ENCODE peak calls at places on chromosomes 7 and 10, in four cellular contexts. C, Z, P and T are unnamed samples.

GRCh38 chr7:121006731-121007315 is 18.3 kb downstream of the CPED1 start:
- DNase-seq in C (peak; percentile 33), Z (no peak), P (no peak), T (no peak)

GRCh38 chr10:1942478-1942877 is 205.2 kb upstream of the ADARB2 start:
- DNase-seq in C (no peak), Z (no peak), P (no peak), T (no peak)

GRCh38 chr10:78520737-78521430 is 487.2 kb downstream of the RPS24 start:
- DNase-seq in C (no peak), Z (no peak), P (no peak), T (no peak)

GRCh38 chr7:92644406-92645113 is 54.4 kb upstream of the FAM133B start:
- DNase-seq in C (peak; percentile 59), Z (no peak), P (no peak), T (no peak)

GRCh38 chr10:78921906-78922305 is 146.9 kb upstream of the ZMIZ1 start:
- DNase-seq in C (no peak), Z (no peak), P (no peak), T (peak; percentile 23)

GRCh38 chr7:130881091-130881798 is 147.2 kb upstream of the KLF14 start:
- DNase-seq in C (peak; percentile 46), Z (no peak), P (no peak), T (no peak)

GRCh38 chr7:109751241-109751640 is 1181.6 kb downstream of the DNAJB9 start:
- DNase-seq in C (peak; percentile 39), Z (no peak), P (no peak), T (no peak)

GRCh38 chr10:27618036-27618615 is 114.0 kb downstream of the RAB18 start:
- DNase-seq in C (no peak), Z (no peak), P (no peak), T (no peak)

GRCh38 chr10:35384265-35384868 is 48.1 kb downstream of the CCNY start:
- DNase-seq in C (peak; percentile 48), Z (no peak), P (no peak), T (no peak)

GRCh38 chr10:93150289-93150688 is 76.6 kb downstream of the CYP26A1 start:
- DNase-seq in C (peak; percentile 35), Z (no peak), P (no peak), T (no peak)

GRCh38 chr7:70856889-70857511 is 274.9 kb upstream of the GALNT17 start:
- DNase-seq in C (peak; percentile 69), Z (no peak), P (peak; percentile 68), T (peak; percentile 82)

GRCh38 chr7:120060283-120060682 is 212.7 kb upstream of the KCND2 start:
- DNase-seq in C (peak; percentile 26), Z (no peak), P (no peak), T (no peak)

GRCh38 chr10:22505923-22506685 is 160.8 kb downstream of the SPAG6 start:
- DNase-seq in C (peak; percentile 72), Z (peak; percentile 23), P (peak; percentile 34), T (no peak)

GRCh38 chr10:130232361-130233360 is 96.5 kb downstream of the GLRX3 start:
- DNase-seq in C (no peak), Z (no peak), P (peak; percentile 17), T (peak; percentile 48)

GRCh38 chr7:51129527-51130472 is 186.8 kb downstream of the COBL start:
- DNase-seq in C (no peak), Z (no peak), P (no peak), T (no peak)

GRCh38 chr7:36048141-36048901 is 104.7 kb upstream of the EEPD1 start:
- DNase-seq in C (peak; percentile 86), Z (peak; percentile 97), P (no peak), T (no peak)

GRCh38 chr10:59391060-59391459 is 28.7 kb upstream of the FAM13C start:
- DNase-seq in C (no peak), Z (no peak), P (no peak), T (no peak)

GRCh38 chr10:18140149-18140956 is at the start of gene CACNB2:
- DNase-seq in C (peak; percentile 81), Z (no peak), P (no peak), T (peak; percentile 72)

GRCh38 chr10:1240341-1240775 is 184.2 kb downstream of the WDR37 start:
- DNase-seq in C (no peak), Z (no peak), P (no peak), T (no peak)

GRCh38 chr7:5695709-5696345 is 85.6 kb downstream of the RNF216 start:
- DNase-seq in C (peak; percentile 87), Z (no peak), P (no peak), T (no peak)

GRCh38 chr10:48926255-48926654 is 13.4 kb downstream of the LRRC18 start:
- DNase-seq in C (no peak), Z (no peak), P (no peak), T (no peak)

GRCh38 chr10:99966306-99966705 is 43.4 kb downstream of the DNMBP start:
- DNase-seq in C (peak; percentile 85), Z (peak; percentile 71), P (no peak), T (no peak)

GRCh38 chr7:42104694-42105093 is 132.3 kb downstream of the GLI3 start:
- DNase-seq in C (no peak), Z (no peak), P (no peak), T (no peak)

GRCh38 chr7:24138366-24138765 is 145.6 kb upstream of the NPY start:
- DNase-seq in C (no peak), Z (no peak), P (no peak), T (no peak)

GRCh38 chr10:93993782-93994668 is at the start of gene PLCE1:
- DNase-seq in C (peak; percentile 68), Z (no peak), P (peak; percentile 70), T (peak; percentile 82)

GRCh38 chr7:36055207-36055606 is 97.8 kb upstream of the EEPD1 start:
- DNase-seq in C (no peak), Z (no peak), P (no peak), T (no peak)

GRCh38 chr7:45659496-45660139 is 85.5 kb downstream of the ADCY1 start:
- DNase-seq in C (no peak), Z (no peak), P (peak; percentile 20), T (no peak)

GRCh38 chr10:12530017-12530416 is 180.7 kb downstream of the CAMK1D start:
- DNase-seq in C (no peak), Z (no peak), P (no peak), T (no peak)

GRCh38 chr10:49734676-49735075 is 27.4 kb downstream of the OGDHL start:
- DNase-seq in C (no peak), Z (no peak), P (peak; percentile 17), T (no peak)

GRCh38 chr10:1101946-1102345 is 45.8 kb downstream of the WDR37 start:
- DNase-seq in C (no peak), Z (no peak), P (no peak), T (no peak)

GRCh38 chr10:57972783-57973182 is 294.9 kb downstream of the IPMK start:
- DNase-seq in C (peak; percentile 70), Z (no peak), P (no peak), T (no peak)

GRCh38 chr10:14380746-14381145 is 50.0 kb upstream of the FRMD4A start:
- DNase-seq in C (no peak), Z (no peak), P (no peak), T (no peak)

GRCh38 chr10:90148121-90148855 is 446.9 kb downstream of the KIF20B start:
- DNase-seq in C (peak; percentile 67), Z (no peak), P (no peak), T (no peak)

GRCh38 chr7:110407706-110408105 is 683.2 kb upstream of the LRRN3 start:
- DNase-seq in C (peak; percentile 17), Z (no peak), P (no peak), T (no peak)

DNA sequence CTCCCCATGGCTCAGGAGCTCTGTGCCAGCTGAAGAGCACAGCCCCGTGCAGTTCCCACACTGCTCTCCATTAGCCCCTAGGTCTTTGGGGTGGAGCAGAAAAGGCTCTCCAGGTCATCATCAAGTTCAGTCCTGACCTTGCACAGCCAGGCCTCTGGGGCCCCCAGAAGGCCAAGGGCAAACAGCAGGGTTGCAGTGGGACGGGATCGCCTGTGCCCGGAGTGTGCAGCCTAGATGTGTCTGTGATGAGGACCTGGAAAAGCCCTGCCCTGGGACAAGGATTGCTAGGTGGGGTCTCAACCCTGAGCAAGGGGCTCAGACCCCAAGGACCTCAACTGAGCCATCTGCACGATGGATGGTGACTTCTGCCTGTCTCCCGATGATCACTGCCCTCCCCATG is 549 bp downstream of the INMT start:
- DNase-seq in C (no peak), Z (no peak), P (no peak), T (no peak)
- H3K4me3 ChIP-seq in C (peak overlapping the region; percentile 9), Z (no peak overlapping the region), P (peak overlapping the region; percentile 6), T (peak overlapping the region; percentile 62)

GRCh38 chr10:21171197-21171935 is 274.3 kb upstream of the NEBL start:
- DNase-seq in C (no peak), Z (no peak), P (no peak), T (no peak)
- TF ChIP-seq CTCF in C (peak; percentile 3), Z (peak; percentile 12), P (peak; percentile 15), T (peak; percentile 17)

GRCh38 chr7:75916685-75917634 is 2.0 kb downstream of the POR start:
- DNase-seq in C (no peak), Z (no peak), P (no peak), T (no peak)
- H3K4me3 ChIP-seq in C (peak overlapping the region; percentile 95), Z (no peak overlapping the region), P (peak overlapping the region; percentile 98), T (peak overlapping the region; percentile 98)

DNA sequence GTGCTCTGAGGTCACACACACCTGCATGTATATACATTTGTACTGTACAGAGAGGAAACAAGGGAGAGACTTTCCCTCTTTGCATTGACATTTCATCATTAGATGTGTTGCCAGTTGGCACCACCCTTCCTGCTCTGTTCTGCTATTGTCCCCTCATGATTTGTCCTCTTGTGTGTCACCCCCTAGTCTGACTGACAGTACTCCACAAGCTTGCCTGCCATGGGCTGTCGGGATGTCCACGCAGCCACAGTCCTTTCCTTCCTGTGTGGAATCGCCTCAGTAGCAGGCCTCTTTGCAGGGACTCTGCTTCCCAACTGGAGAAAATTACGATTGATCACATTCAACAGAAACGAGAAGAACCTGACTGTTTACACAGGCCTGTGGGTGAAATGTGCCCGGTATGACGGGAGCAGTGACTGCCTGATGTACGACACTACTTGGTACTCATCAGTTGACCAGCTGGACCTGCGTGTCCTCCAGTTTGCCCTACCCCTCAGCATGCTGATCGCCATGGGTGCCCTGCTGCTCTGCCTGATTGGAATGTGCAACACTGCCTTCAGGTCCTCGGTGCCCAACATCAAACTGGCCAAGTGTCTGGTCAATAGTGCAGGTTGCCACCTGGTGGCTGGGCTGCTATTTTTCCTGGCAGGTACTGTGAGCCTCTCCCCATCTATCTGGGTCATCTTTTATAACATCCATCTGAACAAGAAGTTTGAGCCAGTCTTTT is 9.4 kb downstream of the CLDN12 start:
- DNase-seq in C (peak; percentile 15), Z (no peak), P (peak; percentile 55), T (peak; percentile 61)
- TF ChIP-seq CTCF in C (no peak), Z (peak; percentile 29), P (peak; percentile 16), T (peak; percentile 23)

DNA sequence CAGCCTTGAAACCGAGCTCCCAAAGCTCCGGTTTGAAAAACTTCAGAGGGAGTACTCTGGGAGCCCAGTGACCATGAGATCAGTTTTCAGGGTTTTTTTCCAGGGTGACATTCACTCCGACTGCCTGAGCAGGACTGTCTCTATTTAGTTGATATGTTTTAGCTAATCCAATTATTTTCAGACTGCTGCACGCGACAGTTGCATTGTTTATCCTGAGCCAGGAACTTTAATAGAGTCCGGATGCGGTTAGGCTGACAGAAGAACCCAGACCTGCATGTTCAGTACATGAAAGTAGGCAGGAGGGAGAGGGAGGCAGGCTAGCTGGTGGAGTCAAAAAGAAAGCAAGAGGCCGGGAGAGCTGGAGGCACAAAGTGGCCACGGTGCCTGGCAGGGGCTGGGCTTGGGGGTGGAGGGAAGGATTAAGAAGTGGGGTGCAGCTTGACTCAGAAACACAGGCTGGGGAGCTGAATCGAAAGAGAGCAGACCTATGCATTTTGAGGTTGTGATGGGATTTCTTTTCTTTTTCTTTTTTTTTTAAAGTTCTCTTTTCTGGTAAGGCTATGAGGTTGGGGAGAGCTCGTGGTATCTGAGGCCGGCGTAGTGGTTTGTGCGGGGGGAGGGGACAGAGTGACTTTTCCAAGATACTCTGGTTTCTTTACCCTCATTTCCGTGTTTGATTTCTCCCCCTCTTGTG is 5.7 kb downstream of the GATA3 start:
- DNase-seq in C (peak; percentile 46), Z (no peak), P (no peak), T (no peak)
- H3K4me3 ChIP-seq in C (no peak overlapping the region), Z (no peak overlapping the region), P (peak overlapping the region; percentile 13), T (peak overlapping the region; percentile 8)